ENCODE peak calls at places on chromosomes 16 and 17, in four cellular contexts. S is GDM1, H is MCF 10A, W is H9. V is an unnamed sample.
A peak's percentile ranks its signal among the peaks of the same experiment; 100 is the strongest.

GRCh38 chr16:2813661-2814288 is 3.3 kb upstream of the PRSS21 start:
- DNase-seq in S (no peak), H (no peak), W (no peak), V (no peak)

GRCh38 chr16:70750893-70751467 is 50.0 kb downstream of the VAC14 start:
- DNase-seq in S (no peak), H (peak; percentile 78), W (no peak), V (no peak)

GRCh38 chr17:73481672-73482071 is 162.6 kb downstream of the SDK2 start:
- DNase-seq in S (no peak), H (no peak), W (no peak), V (no peak)

GRCh38 chr16:8720080-8720966 is 45.9 kb downstream of the ABAT start:
- DNase-seq in S (no peak), H (no peak), W (peak; percentile 47), V (no peak)

GRCh38 chr17:61574542-61575351 is 16.3 kb downstream of the NACA2 start:
- DNase-seq in S (no peak), H (peak; percentile 53), W (peak; percentile 53), V (peak; percentile 21)

GRCh38 chr16:50303605-50304466 is 37.5 kb downstream of the ADCY7 start:
- DNase-seq in S (no peak), H (no peak), W (peak; percentile 24), V (no peak)

GRCh38 chr17:10557422-10557821 is 8.0 kb upstream of the MYH2 start:
- DNase-seq in S (no peak), H (no peak), W (no peak), V (no peak)

GRCh38 chr17:73304971-73305786 is 6.6 kb downstream of the CDC42EP4 start:
- DNase-seq in S (no peak), H (peak; percentile 84), W (peak; percentile 85), V (peak; percentile 29)

GRCh38 chr16:83586036-83586810 is 221.6 kb upstream of the HSBP1 start:
- DNase-seq in S (no peak), H (no peak), W (no peak), V (no peak)

GRCh38 chr16:80852261-80852872 is 48.0 kb upstream of the CDYL2 start:
- DNase-seq in S (no peak), H (peak; percentile 38), W (peak; percentile 50), V (no peak)

GRCh38 chr16:67989322-67990017 is 9.2 kb upstream of the DPEP3 start:
- DNase-seq in S (no peak), H (no peak), W (no peak), V (no peak)

GRCh38 chr17:57523926-57524634 is 221.0 kb downstream of the CCDC182 start:
- DNase-seq in S (peak; percentile 30), H (peak; percentile 91), W (no peak), V (no peak)

GRCh38 chr17:50684612-50685333 is 22.9 kb downstream of the ANKRD40 start:
- DNase-seq in S (no peak), H (peak; percentile 83), W (no peak), V (no peak)

GRCh38 chr16:85649411-85649977 is 36.4 kb downstream of the GSE1 start:
- DNase-seq in S (no peak), H (no peak), W (no peak), V (no peak)

GRCh38 chr17:75872434-75873351 is 5.7 kb downstream of the TRIM47 start:
- DNase-seq in S (no peak), H (peak; percentile 78), W (peak; percentile 75), V (no peak)

GRCh38 chr16:58684001-58684353 is 593 bp downstream of the SLC38A7 start:
- DNase-seq in S (no peak), H (no peak), W (no peak), V (no peak)

GRCh38 chr17:12627177-12627629 is 38.5 kb upstream of the MYOCD start:
- DNase-seq in S (no peak), H (peak; percentile 69), W (no peak), V (no peak)

GRCh38 chr17:12089809-12090384 is 69.2 kb downstream of the MAP2K4 start:
- DNase-seq in S (no peak), H (peak; percentile 60), W (no peak), V (no peak)

GRCh38 chr16:77330332-77331043 is 104.3 kb downstream of the ADAMTS18 start:
- DNase-seq in S (no peak), H (peak; percentile 2), W (no peak), V (no peak)

GRCh38 chr17:59371426-59372099 is 40.1 kb downstream of the YPEL2 start:
- DNase-seq in S (no peak), H (no peak), W (no peak), V (no peak)

GRCh38 chr16:59210955-59211541 is 476.9 kb upstream of the GOT2 start:
- DNase-seq in S (no peak), H (peak; percentile 32), W (peak; percentile 68), V (no peak)

GRCh38 chr17:81097134-81097942 is 62.4 kb downstream of the BAIAP2 start:
- DNase-seq in S (no peak), H (peak; percentile 77), W (peak; percentile 87), V (peak; percentile 29)

GRCh38 chr17:20141201-20141999 is 132.2 kb downstream of the SPECC1 start:
- DNase-seq in S (no peak), H (no peak), W (no peak), V (no peak)

GRCh38 chr16:80287674-80288073 is 253.1 kb upstream of the DYNLRB2 start:
- DNase-seq in S (no peak), H (no peak), W (no peak), V (no peak)

GRCh38 chr17:6641374-6641818 is 536 bp downstream of the TXNDC17 start:
- DNase-seq in S (no peak), H (peak; percentile 33), W (no peak), V (no peak)

GRCh38 chr16:85275533-85276249 is 163.4 kb upstream of the CIBAR2 start:
- DNase-seq in S (peak; percentile 26), H (peak; percentile 70), W (peak; percentile 79), V (peak; percentile 73)

GRCh38 chr16:1090620-1091587 is 5.1 kb downstream of the C1QTNF8 start:
- DNase-seq in S (no peak), H (no peak), W (no peak), V (no peak)

GRCh38 chr16:88549671-88550643 is 20.2 kb upstream of the ZC3H18 start:
- DNase-seq in S (no peak), H (no peak), W (no peak), V (no peak)

GRCh38 chr16:87240211-87241134 is 76.7 kb downstream of the C16orf95 start:
- DNase-seq in S (no peak), H (peak; percentile 56), W (no peak), V (no peak)

GRCh38 chr16:22297871-22298733 is 893 bp downstream of the POLR3E start:
- DNase-seq in S (peak; percentile 86), H (peak; percentile 90), W (peak; percentile 65), V (peak; percentile 71)

GRCh38 chr16:12833939-12834338 is 30.3 kb upstream of the CPPED1 start:
- DNase-seq in S (no peak), H (peak; percentile 73), W (peak; percentile 66), V (no peak)

GRCh38 chr17:50180066-50180465 is 14.3 kb downstream of the SGCA start:
- DNase-seq in S (no peak), H (no peak), W (no peak), V (no peak)

GRCh38 chr16:77816293-77816692 is 27.9 kb downstream of the VAT1L start:
- DNase-seq in S (no peak), H (no peak), W (no peak), V (no peak)

GRCh38 chr17:76625496-76625895 is 18.1 kb downstream of the ST6GALNAC1 start:
- DNase-seq in S (no peak), H (no peak), W (no peak), V (no peak)

GRCh38 chr17:17972126-17972951 is at the start of the genes DRC3 and TOM1L2:
- DNase-seq in S (peak; percentile 99), H (peak; percentile 100), W (peak; percentile 100), V (peak; percentile 100)

GRCh38 chr16:63130942-63131341 is 1094.7 kb upstream of the CDH8 start:
- DNase-seq in S (no peak), H (no peak), W (no peak), V (no peak)

GRCh38 chr16:55411231-55411630 is 67.8 kb upstream of the MMP2 start:
- DNase-seq in S (no peak), H (no peak), W (no peak), V (no peak)

V was measured in nucleus accumbens.